ENCODE peak calls at places on chromosomes 1 and 21, in four cellular contexts. A, V, O and B are unnamed samples.

GRCh38 chr1:53577141-53578100 is 118.2 kb downstream of the DMRTB1 start:
- DNase-seq in O (no peak), V (no peak), A (no peak), B (no peak)

GRCh38 chr1:59680044-59680443 is 134.7 kb upstream of the HOOK1 start:
- DNase-seq in A (no peak), O (no peak), V (no peak), B (no peak)

GRCh38 chr21:17921579-17922530 is 102.7 kb upstream of the C21orf91 start:
- DNase-seq in O (no peak), A (no peak), V (no peak), B (no peak)

GRCh38 chr1:6248798-6249731 is 5.1 kb downstream of the HES3 start:
- DNase-seq in A (peak; percentile 73), O (no peak), V (no peak), B (no peak)

GRCh38 chr1:150642296-150642695 is 12.9 kb upstream of the ENSA start:
- DNase-seq in V (no peak), O (no peak), A (no peak), B (no peak)

GRCh38 chr1:1432951-1433803 is 2.3 kb upstream of the VWA1 start:
- DNase-seq in A (peak; percentile 84), V (no peak), O (peak; percentile 96), B (no peak)

GRCh38 chr1:225508538-225509375 is 80.9 kb upstream of the LBR start:
- DNase-seq in O (peak; percentile 89), A (no peak), V (peak; percentile 92), B (no peak)

GRCh38 chr1:204842892-204843291 is 27.8 kb upstream of the NFASC start:
- DNase-seq in V (no peak), A (no peak), O (no peak), B (no peak)

GRCh38 chr21:33360281-33360680 is 35.5 kb downstream of the IFNAR1 start:
- DNase-seq in O (no peak), V (no peak), A (no peak), B (no peak)

GRCh38 chr1:58443986-58444603 is 102.4 kb downstream of the OMA1 start:
- DNase-seq in A (no peak), V (no peak), O (no peak), B (no peak)

GRCh38 chr1:1275836-1276235 is 2.2 kb upstream of the UBE2J2 start:
- DNase-seq in O (no peak), A (no peak), V (no peak), B (no peak)

GRCh38 chr1:29504266-29504665 is 267.9 kb downstream of the PTPRU start:
- DNase-seq in A (no peak), V (no peak), O (no peak), B (no peak)

DNA sequence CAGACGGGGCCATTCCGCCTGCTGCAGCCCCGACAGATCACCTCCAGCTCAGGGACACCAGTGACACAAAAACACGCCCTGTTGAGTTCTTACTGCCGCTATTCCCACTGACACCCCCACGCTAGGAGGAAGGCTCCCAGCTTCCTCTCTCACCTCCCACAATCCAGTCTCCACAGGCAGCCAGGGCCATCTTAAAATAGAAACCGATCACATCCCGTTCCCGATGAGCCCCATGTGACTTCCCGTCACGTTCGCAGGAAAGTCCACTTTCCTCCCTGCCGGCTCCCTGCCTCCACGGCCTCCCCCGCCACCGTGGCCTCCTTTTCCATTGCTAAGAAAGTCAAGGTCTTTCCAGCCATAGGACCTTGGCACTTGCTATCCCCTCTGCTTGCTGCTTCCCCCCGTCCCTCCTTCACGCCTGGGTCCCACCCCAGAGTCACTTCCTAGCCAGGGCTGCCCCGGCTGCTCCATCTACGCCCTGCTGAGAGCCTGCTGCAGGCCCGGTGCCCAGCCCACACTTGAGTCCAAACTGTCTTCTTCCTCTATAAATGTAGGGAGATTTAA is 24.0 kb upstream of the DDOST start:
- DNase-seq in O (no peak), A (no peak), V (no peak), B (no peak)
- TF ChIP-seq POLR2AphosphoS2 in O (no peak), A (no peak), V (no peak), B (no peak)

GRCh38 chr1:67342002-67342890 is 34.6 kb downstream of the IL12RB2 start:
- DNase-seq in O (no peak), A (no peak), V (no peak), B (peak; percentile 83)
- TF ChIP-seq POLR2AphosphoS2 in O (no peak), A (no peak), V (no peak), B (no peak)

GRCh38 chr1:39472826-39473225 is 18.6 kb upstream of the BMP8A start:
- DNase-seq in A (no peak), V (no peak), O (no peak), B (no peak)
- TF ChIP-seq POLR2AphosphoS2 in A (no peak), V (no peak), O (no peak), B (no peak)

GRCh38 chr1:201626629-201627275 is 87.8 kb downstream of the NAV1 start:
- DNase-seq in A (no peak), V (no peak), O (no peak), B (no peak)
- TF ChIP-seq POLR2AphosphoS2 in A (no peak), V (no peak), O (no peak), B (no peak)

GRCh38 chr1:7535016-7535415 is 236.1 kb upstream of the VAMP3 start:
- DNase-seq in A (no peak), O (no peak), V (no peak), B (no peak)
- TF ChIP-seq POLR2AphosphoS2 in A (no peak), O (no peak), V (no peak), B (no peak)